ENCODE peak calls at places on chromosome 11, in four cellular contexts. S is right atrium auricular region, U is heart left ventricle, G is ovary. O is an unnamed sample. For H3K4me1, the result is how much of the 10 kb centered on the place peaks cover.

GRCh38 chr11:7585816-7586215 is 72.0 kb downstream of the PPFIBP2 start:
- DNase-seq in S (no peak), U (no peak), G (no peak), O (no peak)

GRCh38 chr11:128522943-128523518 is 64.3 kb downstream of the ETS1 start:
- DNase-seq in S (no peak), U (no peak), G (no peak), O (no peak)

GRCh38 chr11:59206635-59207034 is 6.1 kb downstream of the MPEG1 start:
- DNase-seq in S (no peak), U (peak), G (no peak), O (peak)

GRCh38 chr11:64103377-64103985 is 62.4 kb downstream of the MACROD1 start:
- DNase-seq in S (no peak), U (no peak), G (no peak), O (no peak)

GRCh38 chr11:22670803-22671202 is 4.4 kb downstream of the GAS2 start:
- DNase-seq in S (no peak), U (no peak), G (no peak), O (no peak)

GRCh38 chr11:130070109-130070828 is 575 bp downstream of the APLP2 start:
- DNase-seq in S (no peak), U (peak), G (peak), O (peak)

GRCh38 chr11:128525411-128526243 is 61.7 kb downstream of the ETS1 start:
- DNase-seq in S (no peak), U (no peak), G (no peak), O (no peak)

GRCh38 chr11:45665206-45665932 is at the start of gene CHST1:
- DNase-seq in S (no peak), U (peak), G (peak), O (no peak)

GRCh38 chr11:72228229-72228843 is 3.8 kb downstream of the INPPL1 start:
- DNase-seq in S (no peak), U (no peak), G (no peak), O (no peak)

GRCh38 chr11:35141538-35141937 is 2.6 kb downstream of the CD44 start:
- DNase-seq in S (peak), U (peak), G (no peak), O (peak)

GRCh38 chr11:28836285-28837081 is 728.3 kb downstream of the METTL15 start:
- DNase-seq in S (no peak), U (no peak), G (no peak), O (no peak)

GRCh38 chr11:19524171-19524671 is 188.4 kb upstream of the NAV2 start:
- DNase-seq in S (no peak), U (no peak), G (no peak), O (no peak)

GRCh38 chr11:103591554-103591953 is 444.9 kb upstream of the DDI1 start:
- DNase-seq in S (no peak), U (no peak), G (no peak), O (peak)

GRCh38 chr11:73649206-73649605 is 2.8 kb downstream of the PLEKHB1 start:
- DNase-seq in S (no peak), U (no peak), G (no peak), O (no peak)

GRCh38 chr11:70209391-70209912 is 6.4 kb downstream of the FADD start:
- DNase-seq in S (no peak), U (no peak), G (no peak), O (no peak)

GRCh38 chr11:117256573-117256972 is 24.1 kb downstream of the RNF214 start:
- DNase-seq in S (no peak), U (no peak), G (no peak), O (no peak)

DNA sequence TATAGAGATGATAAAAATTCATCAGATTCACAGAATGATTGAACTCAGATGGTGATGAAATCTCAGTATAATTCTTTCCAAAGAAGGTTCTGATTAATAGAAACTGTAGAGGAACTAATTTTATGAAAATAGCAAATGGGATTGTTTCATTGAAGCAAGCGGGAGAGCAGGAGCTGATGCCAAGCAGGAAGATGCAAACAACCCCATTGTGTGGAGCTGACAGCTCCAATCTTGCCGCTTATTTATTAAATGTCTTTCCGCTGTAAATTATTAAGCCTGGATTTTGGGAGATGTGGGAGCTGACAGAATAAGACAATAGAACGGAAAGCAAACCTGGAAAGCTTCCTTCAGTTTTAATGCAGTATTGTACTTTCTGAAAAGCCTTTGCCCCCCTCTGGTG is 6.0 kb upstream of the TMEM218 start:
- DNase-seq in S (no peak), U (no peak), G (no peak), O (no peak)
- H3K4me1 ChIP-seq in S (under half), U (under half), G (under half), O (under half)

DNA sequence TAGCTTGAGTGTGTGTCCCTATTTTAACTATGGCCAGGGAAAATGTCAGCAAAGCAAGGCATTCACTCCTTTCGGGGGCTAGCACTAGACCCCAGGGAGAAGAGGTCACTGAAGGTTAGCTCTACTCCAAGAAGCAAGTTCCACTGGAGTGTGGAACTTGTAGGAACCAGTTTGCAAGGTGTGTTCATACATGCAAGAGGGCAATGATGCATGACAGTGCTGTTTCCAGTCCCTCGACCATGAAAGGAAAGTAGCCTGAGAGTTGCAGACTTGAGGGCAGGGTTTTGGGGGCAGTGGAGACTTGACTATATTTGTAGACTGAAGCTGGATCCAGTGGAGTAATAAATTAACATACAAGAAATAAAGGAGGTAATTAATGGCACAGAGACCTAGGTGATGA is 21.6 kb upstream of the SLC36A4 start:
- DNase-seq in S (no peak), U (no peak), G (no peak), O (no peak)
- H3K4me3 ChIP-seq in S (no peak), U (no peak), G (no peak), O (no peak)

GRCh38 chr11:68025047-68025446 is 5.4 kb upstream of the NDUFS8 start:
- DNase-seq in S (no peak), U (no peak), G (no peak), O (no peak)
- TF ChIP-seq CTCF in S (no peak), U (no peak), G (no peak), O (no peak)

DNA sequence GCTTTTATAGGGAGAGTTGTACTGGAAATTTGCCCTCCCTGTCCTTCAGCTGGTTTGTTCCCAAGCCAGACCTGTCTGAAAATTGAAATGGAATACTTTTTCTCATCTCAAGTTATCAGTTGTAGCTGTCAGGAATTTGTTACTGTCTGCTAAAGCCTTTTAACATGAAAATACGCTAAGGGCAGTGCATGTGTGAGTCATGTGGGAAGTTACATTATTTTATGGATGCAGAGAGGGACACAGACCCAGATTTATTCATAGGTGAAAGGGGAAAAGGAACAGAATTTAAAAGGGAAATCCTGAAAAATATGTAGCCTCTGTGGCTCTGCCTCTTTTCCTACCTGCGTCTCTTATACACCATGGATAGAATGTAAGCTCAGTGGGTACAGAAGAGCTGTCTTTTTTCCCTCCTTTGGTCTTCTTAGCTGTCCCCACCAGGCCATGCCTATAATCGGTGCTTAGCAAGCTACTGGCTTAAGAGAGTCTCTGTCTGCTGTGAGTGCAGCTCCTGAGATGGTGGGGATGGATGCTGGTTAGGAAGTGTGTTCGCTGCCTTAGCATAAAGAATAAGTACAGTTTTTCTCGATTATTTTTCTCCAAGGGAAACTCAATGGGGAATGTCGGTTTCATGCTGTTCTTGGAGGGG is 166.8 kb downstream of the TEAD1 start:
- DNase-seq in S (no peak), U (no peak), G (no peak), O (no peak)
- H3K4me1 ChIP-seq in S (half or more), U (under half), G (under half), O (under half)

GRCh38 chr11:85805387-85805786 is 5.6 kb downstream of the SYTL2 start:
- DNase-seq in S (no peak), U (no peak), G (no peak), O (no peak)
- H3K4me3 ChIP-seq in S (no peak), U (no peak), G (no peak), O (no peak)

DNA sequence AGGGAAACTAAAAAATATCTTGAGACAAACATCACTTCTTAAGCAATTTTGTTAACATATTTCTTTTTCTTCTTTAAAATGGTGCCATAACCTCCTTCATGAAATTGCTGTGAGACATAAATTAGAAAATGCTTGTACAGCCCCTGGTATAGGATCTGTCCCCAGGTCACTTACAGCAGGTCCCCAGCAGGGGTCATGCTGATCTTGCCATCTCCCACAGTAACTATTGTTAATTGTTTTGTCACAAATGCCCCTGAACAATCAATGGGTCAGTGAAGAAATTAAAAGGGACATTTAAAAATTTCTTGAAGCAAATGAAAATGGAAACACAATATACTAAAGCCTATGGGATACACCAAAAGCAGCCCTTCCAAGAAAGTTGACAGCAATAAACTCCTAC is 99.8 kb upstream of the OR4B1 start:
- DNase-seq in S (no peak), U (no peak), G (no peak), O (no peak)
- TF ChIP-seq CTCF in S (peak), U (peak), G (no peak), O (no peak)

GRCh38 chr11:86746509-86746908 is 53.8 kb upstream of the PRSS23 start:
- DNase-seq in S (no peak), U (no peak), G (no peak), O (no peak)

GRCh38 chr11:86747801-86748200 is 52.5 kb upstream of the PRSS23 start:
- DNase-seq in S (no peak), U (no peak), G (no peak), O (no peak)

GRCh38 chr11:86743223-86744118 is 56.9 kb upstream of the PRSS23 start:
- DNase-seq in S (peak), U (peak), G (no peak), O (peak)

GRCh38 chr11:86748296-86748695 is 52.0 kb upstream of the PRSS23 start:
- DNase-seq in S (no peak), U (no peak), G (no peak), O (no peak)

DNA sequence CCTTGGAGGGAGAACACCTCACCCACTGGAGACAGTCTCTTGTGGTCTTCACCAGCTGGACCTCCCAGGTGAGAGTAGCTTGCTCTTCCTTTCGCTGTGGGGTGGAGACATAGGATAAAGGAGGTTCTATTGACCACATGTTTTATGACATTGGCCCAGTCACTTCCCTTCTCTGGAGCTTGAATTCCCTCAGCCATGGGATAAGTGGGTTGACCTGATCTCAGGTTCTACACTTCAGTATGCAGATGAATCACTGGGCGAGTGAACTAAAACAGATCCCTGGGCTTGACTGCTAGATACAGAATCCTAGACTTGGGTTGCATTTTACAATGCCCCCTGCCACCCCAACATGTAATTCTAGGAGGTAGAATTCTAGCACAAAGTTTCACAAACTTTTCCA is 54.8 kb upstream of the PRSS23 start:
- DNase-seq in S (no peak), U (no peak), G (no peak), O (no peak)
- H3K4me1 ChIP-seq in S (under half), U (under half), G (under half), O (under half)

GRCh38 chr11:114308689-114309089 is 12.5 kb downstream of the NNMT start:
- DNase-seq in S (peak), U (no peak), G (no peak), O (peak)
- H3K4me3 ChIP-seq in S (no peak), U (peak), G (no peak), O (no peak)

O was measured in adrenal gland.